ENCODE peak calls at places on chromosomes 4 and X, in eight cellular contexts. Q is hypothalamus, N is Right ventricle myocardium superior, A is occipital lobe, E is MCF 10A, V is HS-27A, J is left cardiac atrium, R is HEK293T. C is an unnamed sample.

GRCh38 chrX:154968353-154968752 is 54.2 kb downstream of the F8 start:
- DNase-seq in Q (no peak), N (no peak), A (no peak), E (no peak), V (no peak), J (no peak), R (no peak), C (no peak)

GRCh38 chr4:113042502-113042901 is 7.0 kb upstream of the ANK2 start:
- DNase-seq in Q (no peak), N (no peak), A (no peak), E (no peak), V (no peak), J (no peak), R (no peak), C (no peak)

GRCh38 chrX:16788477-16788876 is 2.2 kb downstream of the TXLNG start:
- DNase-seq in Q (no peak), N (no peak), A (no peak), E (peak), V (no peak), J (peak), R (no peak), C (no peak)

GRCh38 chr4:87506974-87507701 is 22.0 kb downstream of the SPARCL1 start:
- DNase-seq in Q (no peak), N (no peak), A (no peak), E (no peak), V (peak), J (no peak), R (no peak), C (no peak)

GRCh38 chr4:151324449-151325319 is 721 bp downstream of the SH3D19 start:
- DNase-seq in Q (peak), N (peak), A (peak), E (peak), V (peak), J (peak), R (peak), C (no peak)

GRCh38 chr4:107279729-107280128 is 243.6 kb upstream of the DKK2 start:
- DNase-seq in Q (no peak), N (no peak), A (no peak), E (peak), V (peak), J (no peak), R (no peak), C (no peak)

GRCh38 chrX:136032370-136032769 is 47.1 kb downstream of the SLC9A6 start:
- DNase-seq in Q (no peak), N (no peak), A (no peak), E (no peak), V (no peak), J (no peak), R (no peak), C (no peak)

GRCh38 chr4:8297141-8297601 is 27.6 kb downstream of the HTRA3 start:
- DNase-seq in Q (no peak), N (peak), A (no peak), E (no peak), V (no peak), J (peak), R (no peak), C (no peak)